ENCODE peak calls at places on chromosome 7, in six cellular contexts. R is IMR-90, A is left lung, L is adrenal gland, U is aorta, F is cardiac muscle cell. X is an unnamed sample. For H3K4me1 and H3K9me3, the result is how much of the 10 kb centered on the place peaks cover.

GRCh38 chr7:44793919-44794715 is 2.4 kb upstream of the PPIA start:
- DNase-seq in F (no peak), L (no peak), A (no peak), R (peak), U (no peak), X (no peak)

GRCh38 chr7:78055579-78055978 is 257.0 kb downstream of the PHTF2 start:
- DNase-seq in L (no peak), R (no peak), F (no peak), U (no peak), A (no peak), X (no peak)

GRCh38 chr7:131108212-131108980 is 219.3 kb upstream of the MKLN1 start:
- DNase-seq in L (no peak), R (peak), F (peak), U (no peak), A (peak), X (no peak)

GRCh38 chr7:80346704-80347103 is 165.2 kb downstream of the GNAT3 start:
- DNase-seq in F (peak), U (no peak), L (no peak), A (no peak), R (peak), X (no peak)

GRCh38 chr7:87474533-87475358 is 734 bp downstream of the ABCB4 start:
- DNase-seq in A (no peak), R (no peak), L (peak), F (peak), U (peak), X (no peak)

GRCh38 chr7:43625453-43625852 is 42.5 kb downstream of the STK17A start:
- DNase-seq in L (no peak), A (no peak), U (no peak), R (no peak), F (no peak), X (no peak)

GRCh38 chr7:127107601-127108007 is 145.1 kb downstream of the GRM8 start:
- DNase-seq in A (no peak), L (peak), F (peak), U (no peak), R (peak), X (no peak)

GRCh38 chr7:141074997-141075396 is 1.1 kb downstream of the TMEM178B start:
- DNase-seq in R (no peak), A (no peak), F (no peak), U (no peak), L (no peak), X (no peak)

GRCh38 chr7:139118234-139118802 is 8.8 kb upstream of the ZC3HAV1 start:
- DNase-seq in R (peak), U (no peak), F (peak), A (no peak), L (no peak), X (no peak)

DNA sequence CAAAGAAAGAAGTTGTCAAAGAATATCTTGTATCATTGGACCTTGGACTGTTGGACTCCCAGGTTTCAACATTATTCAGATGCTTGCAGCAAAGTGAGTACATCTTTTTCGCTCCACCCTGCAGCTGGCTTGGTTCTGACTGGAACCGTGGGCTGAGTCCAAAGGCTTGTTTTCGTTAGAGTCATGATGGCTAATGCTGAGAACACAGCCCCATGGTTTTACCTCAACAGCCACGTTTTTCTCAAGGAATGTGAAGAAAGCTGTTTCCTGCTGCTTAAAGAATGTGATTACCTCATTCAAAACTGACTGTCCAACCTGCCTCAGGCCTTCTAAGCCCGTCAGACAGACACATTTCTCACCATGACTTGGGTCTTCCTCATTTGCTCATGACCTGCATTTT is 69.5 kb downstream of the STEAP1B start:
- DNase-seq in L (no peak), F (peak), R (peak), A (no peak), U (no peak), X (no peak)
- H3K4me1 ChIP-seq in L (under half), F (under half), R (under half), A (under half), U (under half), X (under half)

GRCh38 chr7:47039899-47040298 is 542.0 kb downstream of the TNS3 start:
- DNase-seq in F (peak), U (no peak), A (no peak), L (no peak), R (peak), X (no peak)
- H3K9me3 ChIP-seq in F (under half), U (under half), A (under half), L (under half), R (under half), X (under half)

GRCh38 chr7:21944616-21945373 is 904 bp downstream of the CDCA7L start:
- DNase-seq in U (no peak), R (peak), L (no peak), A (peak), F (peak), X (peak)

GRCh38 chr7:21943436-21943835 is 2.3 kb downstream of the CDCA7L start:
- DNase-seq in U (no peak), A (no peak), R (no peak), F (no peak), L (no peak), X (no peak)

GRCh38 chr7:21945374-21946227 is at the start of gene CDCA7L:
- DNase-seq in A (peak), L (no peak), F (peak), R (peak), U (peak), X (peak)

GRCh38 chr7:21941570-21942224 is 4.0 kb downstream of the CDCA7L start:
- DNase-seq in A (no peak), U (no peak), F (peak), L (no peak), R (peak), X (no peak)

GRCh38 chr7:21942955-21943354 is 2.7 kb downstream of the CDCA7L start:
- DNase-seq in L (no peak), U (no peak), A (no peak), F (no peak), R (no peak), X (no peak)
- H3K4me1 ChIP-seq in L (under half), U (under half), A (half or more), F (under half), R (under half), X (under half)

DNA sequence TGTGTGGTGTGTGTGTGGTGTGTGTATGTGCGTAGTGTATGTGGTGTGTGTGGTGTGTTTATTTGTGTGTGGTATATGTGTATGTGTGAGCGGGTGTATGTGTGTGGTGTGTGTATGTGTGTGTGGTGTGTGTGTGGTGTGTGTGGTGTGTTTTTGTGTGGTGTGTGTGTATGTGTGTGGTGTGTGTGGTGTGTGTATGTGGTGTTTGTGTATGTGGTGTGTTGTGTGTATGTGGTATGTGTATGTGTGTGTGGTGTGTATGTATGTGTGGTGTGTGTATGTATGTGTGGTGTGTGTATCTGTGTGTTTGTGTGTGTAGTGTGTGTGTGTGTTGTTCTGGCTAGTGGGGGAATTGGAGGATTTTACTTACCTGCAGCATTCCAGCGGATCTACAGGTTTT is 427.4 kb downstream of the PAXIP1 start:
- DNase-seq in L (no peak), R (no peak), U (no peak), A (no peak), F (no peak), X (no peak)
- H3K9me3 ChIP-seq in L (under half), R (under half), U (under half), A (under half), F (under half), X (under half)

X was measured in lower lobe of right lung.